ENCODE peak calls at places on chromosomes 11 and 22, in six cellular contexts. S, O, H, I, Q and R are unnamed samples.

GRCh38 chr11:45647329-45647728 is 18.1 kb downstream of the CHST1 start:
- DNase-seq in S (no peak), O (no peak), H (no peak), I (no peak), Q (no peak), R (no peak)

GRCh38 chr11:87722756-87723599 is 452.3 kb downstream of the RAB38 start:
- DNase-seq in S (no peak), O (no peak), H (no peak), I (peak), Q (no peak), R (no peak)

GRCh38 chr22:38715852-38716251 is 10.1 kb downstream of the GTPBP1 start:
- DNase-seq in S (no peak), O (no peak), H (no peak), I (no peak), Q (no peak), R (no peak)

GRCh38 chr11:58576792-58577440 is 1.3 kb upstream of the LPXN start:
- DNase-seq in S (no peak), O (no peak), H (no peak), I (peak), Q (no peak), R (no peak)

GRCh38 chr11:44493383-44493782 is 72.1 kb upstream of the CD82 start:
- DNase-seq in S (no peak), O (no peak), H (no peak), I (no peak), Q (no peak), R (no peak)

GRCh38 chr11:133811850-133812685 is 33.2 kb downstream of the SPATA19 start:
- DNase-seq in S (no peak), O (no peak), H (no peak), I (no peak), Q (no peak), R (no peak)

GRCh38 chr22:20388200-20388599 is 5.8 kb upstream of the ZNF74 start:
- DNase-seq in S (no peak), O (no peak), H (no peak), I (no peak), Q (no peak), R (no peak)

GRCh38 chr11:28797536-28797935 is 689.3 kb downstream of the METTL15 start:
- DNase-seq in S (no peak), O (no peak), H (no peak), I (no peak), Q (no peak), R (no peak)

GRCh38 chr11:86991341-86991740 is 36.1 kb upstream of the FZD4 start:
- DNase-seq in S (no peak), O (no peak), H (no peak), I (peak), Q (no peak), R (no peak)

GRCh38 chr11:35029979-35030378 is 109.0 kb upstream of the CD44 start:
- DNase-seq in S (no peak), O (no peak), H (no peak), I (peak), Q (no peak), R (no peak)

GRCh38 chr11:83661491-83662350 is 375.6 kb upstream of the CCDC90B start:
- DNase-seq in S (no peak), O (no peak), H (no peak), I (no peak), Q (no peak), R (no peak)

GRCh38 chr22:38997518-38997917 is 15.4 kb downstream of the APOBEC3B start:
- DNase-seq in S (no peak), O (no peak), H (no peak), I (no peak), Q (no peak), R (no peak)

GRCh38 chr11:6225896-6226295 is 8.5 kb downstream of the FHIP1B start:
- DNase-seq in S (no peak), O (no peak), H (no peak), I (no peak), Q (no peak), R (no peak)
- H3K27ac ChIP-seq in S (no peak), O (no peak), H (no peak), I (no peak), Q (peak), R (no peak)

GRCh38 chr11:117096973-117097566 is 1.2 kb downstream of the SIK3 start:
- DNase-seq in S (no peak), O (no peak), H (no peak), I (peak), Q (no peak), R (no peak)

GRCh38 chr11:117094776-117095175 is 3.5 kb downstream of the SIK3 start:
- DNase-seq in S (no peak), O (no peak), H (no peak), I (peak), Q (no peak), R (no peak)

GRCh38 chr11:117097567-117098268 is 510 bp downstream of the SIK3 start:
- DNase-seq in S (peak), O (peak), H (no peak), I (peak), Q (peak), R (peak)

GRCh38 chr11:117095301-117096139 is 2.7 kb downstream of the SIK3 start:
- DNase-seq in S (no peak), O (no peak), H (no peak), I (peak), Q (no peak), R (no peak)

DNA sequence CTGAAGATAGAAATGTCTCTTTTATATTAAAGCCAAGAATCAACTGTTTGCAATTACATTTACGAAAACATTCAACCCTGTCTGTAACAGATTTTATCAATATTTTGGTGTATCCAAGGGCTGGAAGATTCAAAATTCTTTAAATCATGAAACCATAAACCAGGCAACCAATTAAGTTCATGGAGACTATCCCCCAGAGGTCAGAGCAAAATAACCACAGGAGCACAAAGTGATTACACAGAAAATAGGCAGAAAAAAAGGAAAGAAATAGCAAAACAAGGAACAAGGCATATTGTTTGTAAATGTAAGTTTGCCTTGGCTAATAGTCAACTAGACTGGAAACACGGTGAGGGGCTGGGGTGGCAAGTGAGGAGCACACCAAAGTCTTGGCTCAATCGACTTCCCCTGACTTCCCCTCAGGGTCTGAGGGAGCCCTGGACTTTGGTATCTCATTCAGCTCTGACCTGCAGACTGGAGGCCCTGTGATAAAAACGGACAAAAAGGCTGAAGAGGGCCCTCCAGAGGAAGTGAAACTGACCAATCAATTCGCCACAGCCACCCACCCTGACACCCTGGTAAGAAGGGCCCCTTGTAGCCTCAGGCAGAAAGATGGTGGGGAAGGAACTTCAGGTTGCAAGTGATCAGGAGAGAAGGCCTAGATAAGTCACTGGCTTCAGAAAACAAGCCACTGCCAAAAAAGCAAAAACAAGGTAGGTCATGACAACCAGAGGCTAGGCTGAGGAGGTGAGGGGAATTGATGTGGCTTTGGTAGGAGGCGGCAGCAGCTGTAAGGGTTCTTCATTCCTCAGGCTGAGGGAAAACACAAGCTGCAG is 1.9 kb downstream of the SIK3 start:
- DNase-seq in S (no peak), O (peak), H (no peak), I (peak), Q (no peak), R (no peak)
- H3K27ac ChIP-seq in S (peak), O (peak), H (no peak), I (peak), Q (peak), R (peak)

GRCh38 chr22:46465793-46466192 is 71.6 kb downstream of the CELSR1 start:
- DNase-seq in S (no peak), O (no peak), H (no peak), I (no peak), Q (no peak), R (no peak)

GRCh38 chr22:46464701-46465347 is 72.6 kb downstream of the CELSR1 start:
- DNase-seq in S (peak), O (no peak), H (no peak), I (no peak), Q (no peak), R (no peak)

GRCh38 chr22:46466255-46466676 is 71.2 kb downstream of the CELSR1 start:
- DNase-seq in S (peak), O (no peak), H (no peak), I (no peak), Q (no peak), R (no peak)

GRCh38 chr22:46464296-46464695 is 73.1 kb downstream of the CELSR1 start:
- DNase-seq in S (peak), O (no peak), H (no peak), I (no peak), Q (no peak), R (no peak)

DNA sequence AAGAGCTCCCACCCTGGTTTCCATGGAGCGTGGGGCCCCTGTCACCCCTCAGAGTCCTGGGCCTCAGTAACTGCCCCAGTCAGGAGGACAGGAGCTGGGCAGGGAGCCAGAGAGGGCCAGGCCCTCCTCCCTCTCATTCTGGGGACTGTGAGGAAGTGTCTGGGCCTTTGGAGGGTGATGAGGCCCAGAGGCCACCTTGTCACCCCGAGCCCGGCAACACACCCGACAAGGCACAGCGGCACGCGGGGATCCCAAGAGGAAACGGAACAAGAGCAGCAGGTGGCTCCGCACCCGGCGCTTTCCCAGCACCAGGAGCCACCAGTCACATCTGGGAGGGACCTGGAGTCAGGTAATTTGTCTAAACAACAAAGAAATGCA is 72.1 kb downstream of the CELSR1 start:
- DNase-seq in S (peak), O (no peak), H (no peak), I (no peak), Q (peak), R (no peak)
- H3K27ac ChIP-seq in S (peak), O (no peak), H (no peak), I (no peak), Q (no peak), R (no peak)

DNA sequence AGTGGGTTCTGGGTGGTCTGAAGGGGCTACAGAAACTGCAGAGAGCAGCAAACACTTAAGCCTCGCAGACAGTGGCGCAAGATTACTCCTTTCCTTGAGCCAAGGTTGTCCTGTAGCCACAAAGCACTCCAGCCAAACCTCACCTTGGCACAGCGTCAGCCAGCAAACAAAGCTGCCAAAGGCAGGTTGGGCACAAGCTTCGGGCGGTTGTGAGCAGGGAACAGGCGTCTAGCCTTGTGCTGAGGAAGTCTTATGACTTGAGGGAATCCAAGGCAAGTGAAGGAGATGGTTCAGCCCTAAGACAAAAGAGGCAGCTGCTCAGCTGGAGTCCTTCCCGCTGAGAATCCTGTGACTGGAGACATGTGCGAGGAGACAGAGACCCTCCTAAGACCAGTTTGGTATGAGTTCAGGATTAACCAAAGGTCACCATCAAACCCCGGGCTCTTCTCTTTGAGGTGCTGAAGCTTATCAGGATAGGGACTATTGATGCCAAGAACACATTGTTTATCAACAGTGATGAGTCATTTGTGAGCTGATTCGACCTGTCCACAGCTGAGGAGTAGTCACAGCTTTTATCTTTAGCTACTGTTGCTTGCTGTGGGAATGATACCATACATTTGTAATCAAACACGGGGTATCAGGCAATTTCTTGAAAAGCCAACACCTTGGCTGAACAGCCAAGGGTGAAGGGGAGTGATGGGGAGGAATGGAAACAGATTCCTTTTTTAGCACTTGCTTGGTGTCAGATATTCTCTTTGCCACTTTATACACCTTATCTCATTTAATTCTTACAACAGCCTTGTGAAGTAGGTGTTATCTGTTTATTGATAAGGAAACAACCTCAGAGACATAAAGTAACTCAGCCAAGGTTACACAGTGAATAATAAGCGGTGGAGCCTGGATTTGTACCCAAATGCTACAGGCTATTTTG is 4.6 kb downstream of the ADM start:
- DNase-seq in S (peak), O (no peak), H (no peak), I (peak), Q (peak), R (no peak)
- H3K27ac ChIP-seq in S (peak), O (no peak), H (no peak), I (no peak), Q (peak), R (no peak)

GRCh38 chr11:96204721-96205459 is 138.1 kb downstream of the MAML2 start:
- DNase-seq in S (no peak), O (no peak), H (no peak), I (no peak), Q (no peak), R (no peak)

GRCh38 chr11:96211433-96211832 is 131.6 kb downstream of the MAML2 start:
- DNase-seq in S (no peak), O (no peak), H (no peak), I (no peak), Q (no peak), R (no peak)

GRCh38 chr11:96205460-96205809 is 137.6 kb downstream of the MAML2 start:
- DNase-seq in S (no peak), O (no peak), H (no peak), I (no peak), Q (no peak), R (no peak)

GRCh38 chr11:96204366-96204659 is 138.7 kb downstream of the MAML2 start:
- DNase-seq in S (no peak), O (no peak), H (no peak), I (peak), Q (no peak), R (no peak)

GRCh38 chr11:96207459-96208449 is 135.2 kb downstream of the MAML2 start:
- DNase-seq in S (no peak), O (no peak), H (no peak), I (no peak), Q (no peak), R (no peak)
- H3K27ac ChIP-seq in S (peak), O (peak), H (no peak), I (peak), Q (peak), R (peak)

DNA sequence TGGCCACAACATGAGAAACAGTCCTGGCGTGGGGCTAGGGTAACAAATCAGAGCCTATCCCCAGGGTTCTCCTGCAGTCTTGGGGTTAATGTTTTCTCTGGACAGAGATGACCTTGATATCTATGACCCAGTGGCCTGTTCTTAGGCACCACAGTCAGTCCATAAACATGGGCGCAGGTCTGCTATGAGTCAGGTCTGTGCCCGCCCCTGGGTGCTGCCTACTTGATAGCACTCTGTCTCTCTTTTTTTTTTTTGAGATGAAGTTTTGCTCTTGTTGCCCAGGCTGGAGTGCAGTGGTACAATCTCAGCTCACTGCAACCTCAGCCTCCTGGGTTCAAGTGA is 34.4 kb downstream of the AMPD3 start:
- DNase-seq in S (no peak), O (no peak), H (no peak), I (no peak), Q (no peak), R (no peak)
- H3K27ac ChIP-seq in S (peak), O (no peak), H (no peak), I (no peak), Q (no peak), R (no peak)

DNA sequence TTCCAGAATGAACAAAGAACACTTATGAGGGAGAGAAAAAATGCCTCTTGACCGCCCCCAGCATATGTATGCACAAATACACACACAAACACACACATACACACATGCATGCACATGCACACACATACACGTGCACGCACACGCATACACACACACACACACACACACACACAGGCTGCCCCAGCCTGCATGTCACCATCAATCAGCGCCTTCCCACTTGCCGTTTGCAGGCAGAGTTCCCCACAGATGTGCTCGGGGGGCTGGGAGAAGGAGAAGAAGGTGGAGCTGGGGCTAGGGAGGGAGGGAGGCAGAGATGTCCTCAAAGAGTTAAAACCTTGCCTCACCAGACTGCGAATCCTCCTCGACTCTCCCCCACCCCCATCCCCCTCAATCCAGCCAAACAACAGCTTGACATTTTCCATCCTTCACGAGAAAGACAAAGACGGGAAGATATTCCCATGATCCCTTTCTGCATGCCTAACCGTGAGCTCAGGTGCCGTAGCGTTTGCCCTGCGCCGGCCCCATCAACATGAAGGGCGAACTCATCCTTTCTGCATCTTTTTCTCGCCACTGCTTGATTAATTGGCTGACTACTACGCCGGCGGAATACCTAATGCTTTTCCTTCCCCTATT is 365.5 kb downstream of the MIAT start:
- DNase-seq in S (no peak), O (no peak), H (no peak), I (no peak), Q (no peak), R (no peak)
- H3K27ac ChIP-seq in S (no peak), O (no peak), H (no peak), I (no peak), Q (no peak), R (no peak)

DNA sequence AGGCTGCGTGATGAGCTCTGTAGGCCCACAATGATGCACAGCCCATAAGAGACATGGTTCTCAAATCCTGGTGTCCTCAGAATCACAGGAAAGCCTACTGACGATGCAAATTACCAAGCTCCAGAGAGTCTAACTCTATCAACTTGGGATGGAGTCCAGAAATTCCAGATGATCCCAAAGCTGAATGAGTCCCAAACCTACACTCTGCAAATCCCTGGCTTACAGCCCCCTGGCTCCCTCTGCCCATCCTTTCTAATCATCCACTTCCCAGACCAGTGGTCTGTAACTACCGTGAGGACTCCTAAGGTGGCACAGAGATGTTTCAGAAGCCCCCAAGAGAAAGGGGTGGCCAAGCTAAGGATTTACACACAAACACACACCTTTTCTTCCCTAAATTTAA is 13.5 kb downstream of the ARFGAP2 start:
- DNase-seq in S (no peak), O (no peak), H (no peak), I (no peak), Q (no peak), R (no peak)
- H3K27ac ChIP-seq in S (no peak), O (no peak), H (no peak), I (no peak), Q (no peak), R (no peak)

GRCh38 chr11:64306563-64306875 is 1.2 kb downstream of the ESRRA start:
- DNase-seq in S (no peak), O (no peak), H (no peak), I (no peak), Q (no peak), R (no peak)
- H3K27ac ChIP-seq in S (peak), O (peak), H (no peak), I (peak), Q (peak), R (peak)